ENCODE peak calls at places on chromosomes 5 and 9, in nine cellular contexts. I is gastrocnemius medialis, C is upper lobe of left lung, Z is stomach, G is GM12892, A is IMR-90, K is A549, V is erythroblast, O is sigmoid colon. J is an unnamed sample.

GRCh38 chr9:71985070-71985956 is 73.9 kb downstream of the C9orf85 start:
- DNase-seq in I (no peak), C (no peak), Z (no peak), G (no peak), A (peak; percentile 15), K (no peak), V (no peak), O (no peak), J (no peak)

GRCh38 chr5:177476531-177477233 is 3.2 kb upstream of the DBN1 start:
- DNase-seq in I (peak; percentile 71), C (no peak), Z (no peak), G (no peak), A (peak; percentile 68), K (no peak), V (no peak), O (peak; percentile 95), J (peak; percentile 72)

GRCh38 chr9:129834489-129835127 is 467 bp downstream of the C9orf78 start:
- DNase-seq in I (no peak), C (no peak), Z (no peak), G (no peak), A (no peak), K (peak; percentile 20), V (peak; percentile 54), O (no peak), J (no peak)

GRCh38 chr5:154966081-154966841 is 25.4 kb downstream of the MRPL22 start:
- DNase-seq in I (no peak), C (no peak), Z (no peak), G (no peak), A (no peak), K (no peak), V (no peak), O (no peak), J (no peak)

GRCh38 chr9:1216532-1216931 is 166.4 kb downstream of the DMRT2 start:
- DNase-seq in I (no peak), C (no peak), Z (no peak), G (no peak), A (peak; percentile 18), K (no peak), V (no peak), O (no peak), J (no peak)

GRCh38 chr5:99004960-99005359 is 76.2 kb upstream of the CHD1 start:
- DNase-seq in I (no peak), C (no peak), Z (no peak), G (no peak), A (no peak), K (no peak), V (no peak), O (no peak), J (no peak)

GRCh38 chr9:129775443-129775842 is 22.6 kb upstream of the PTGES start:
- DNase-seq in I (no peak), C (no peak), Z (no peak), G (no peak), A (no peak), K (no peak), V (no peak), O (no peak), J (no peak)

GRCh38 chr9:22203371-22204138 is 194.4 kb upstream of the CDKN2B start:
- DNase-seq in I (no peak), C (no peak), Z (no peak), G (no peak), A (peak; percentile 54), K (no peak), V (peak; percentile 21), O (no peak), J (no peak)

GRCh38 chr5:176658007-176658599 is 10.8 kb downstream of the TSPAN17 start:
- DNase-seq in I (peak; percentile 51), C (peak; percentile 71), Z (peak; percentile 72), G (peak; percentile 67), A (peak; percentile 62), K (peak; percentile 78), V (peak; percentile 66), O (peak; percentile 82), J (peak; percentile 92)

GRCh38 chr5:142839711-142840441 is 69.7 kb downstream of the ARHGAP26 start:
- DNase-seq in I (peak; percentile 69), C (peak; percentile 69), Z (no peak), G (no peak), A (peak; percentile 29), K (no peak), V (no peak), O (peak; percentile 92), J (peak; percentile 75)

GRCh38 chr5:62403411-62404250 is at the start of gene DIMT1:
- DNase-seq in I (peak; percentile 96), C (peak; percentile 99), Z (peak; percentile 96), G (peak; percentile 88), A (peak; percentile 97), K (peak; percentile 95), V (peak; percentile 97), O (peak; percentile 98), J (peak; percentile 97)
- TF ChIP-seq POLR2A in I (peak; percentile 85), C (no peak), Z (peak; percentile 47), G (peak; percentile 95), A (peak; percentile 89), K (peak; percentile 95), V (peak; percentile 96), O (peak; percentile 47), J (no peak)

DNA sequence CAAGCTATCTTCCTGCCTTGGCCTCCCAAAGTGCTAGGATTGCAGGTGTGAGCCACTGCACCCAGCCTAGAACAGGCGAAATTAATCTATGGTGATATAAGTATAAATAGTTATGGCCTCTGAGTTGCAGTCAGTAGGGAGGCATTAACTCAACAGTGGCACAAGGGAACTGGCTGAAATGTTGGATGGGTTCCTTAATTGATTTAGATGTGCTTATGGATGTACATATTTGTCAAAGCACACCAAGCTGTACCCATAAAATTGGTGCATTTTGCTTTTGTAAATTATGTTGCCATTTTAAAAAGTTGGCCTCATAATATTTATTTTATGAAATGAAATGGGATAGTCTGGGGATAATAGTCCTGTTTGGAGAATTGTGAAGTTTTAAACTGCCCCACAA is 36.8 kb upstream of the GLIPR2 start:
- DNase-seq in I (no peak), C (no peak), Z (no peak), G (no peak), A (no peak), K (no peak), V (no peak), O (no peak), J (no peak)
- TF ChIP-seq POLR2A in I (no peak), C (no peak), Z (no peak), G (no peak), A (no peak), K (no peak), V (no peak), O (no peak), J (no peak)

GRCh38 chr5:181064987-181065386 is 24.9 kb downstream of the BTNL9 start:
- DNase-seq in I (no peak), C (no peak), Z (no peak), G (no peak), A (no peak), K (no peak), V (no peak), O (no peak), J (no peak)

GRCh38 chr5:181071257-181071656 is 31.2 kb downstream of the BTNL9 start:
- DNase-seq in I (no peak), C (no peak), Z (no peak), G (no peak), A (no peak), K (no peak), V (no peak), O (no peak), J (no peak)

GRCh38 chr5:181070523-181070922 is 30.5 kb downstream of the BTNL9 start:
- DNase-seq in I (no peak), C (no peak), Z (no peak), G (no peak), A (no peak), K (no peak), V (no peak), O (no peak), J (no peak)

DNA sequence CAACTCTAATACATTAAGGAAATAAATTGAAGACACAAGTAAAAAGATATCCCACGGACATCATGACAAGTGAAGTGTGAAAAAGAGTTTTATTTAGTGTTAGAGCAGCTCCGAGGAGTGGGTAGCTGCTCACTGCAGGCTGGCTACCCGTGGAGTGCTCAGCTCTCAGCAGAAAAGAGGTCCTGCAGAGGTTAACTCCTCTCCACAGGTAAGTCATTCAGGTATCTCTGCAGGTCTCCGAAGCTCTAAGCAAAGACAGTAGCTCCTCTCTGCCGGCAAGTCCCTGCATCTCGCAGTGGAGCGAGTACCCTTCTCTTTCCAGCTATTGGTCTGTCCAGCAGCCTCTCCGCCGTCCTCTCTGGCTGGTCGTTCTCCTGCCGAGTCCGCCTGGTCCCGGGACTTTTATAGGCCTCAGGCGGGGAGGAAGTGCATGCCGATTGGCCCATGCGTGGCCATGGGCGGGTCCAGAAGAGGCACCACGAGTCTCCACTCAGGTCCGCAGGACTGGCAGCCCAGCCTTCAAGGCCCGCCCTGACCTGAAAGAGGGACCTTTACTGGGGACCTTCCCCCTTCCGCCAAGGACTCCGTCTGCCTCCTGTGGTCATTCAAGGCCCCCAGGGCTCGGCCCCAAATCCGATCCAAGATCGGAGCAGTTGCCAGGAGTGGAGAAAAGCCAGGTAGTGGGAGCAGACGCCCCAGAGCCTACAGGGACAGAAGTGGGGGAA is 29.9 kb downstream of the BTNL9 start:
- DNase-seq in I (no peak), C (no peak), Z (no peak), G (no peak), A (no peak), K (no peak), V (no peak), O (no peak), J (no peak)
- TF ChIP-seq POLR2A in I (no peak), C (no peak), Z (no peak), G (no peak), A (no peak), K (no peak), V (no peak), O (no peak), J (no peak)

GRCh38 chr5:422323-423232 is 20.4 kb upstream of the EXOC3 start:
- DNase-seq in I (no peak), C (no peak), Z (no peak), G (no peak), A (no peak), K (no peak), V (no peak), O (peak; percentile 50), J (peak; percentile 80)

GRCh38 chr5:419970-420369 is 23.0 kb upstream of the EXOC3 start:
- DNase-seq in I (no peak), C (no peak), Z (no peak), G (no peak), A (no peak), K (no peak), V (no peak), O (peak; percentile 8), J (no peak)

GRCh38 chr5:421901-422300 is 21.1 kb upstream of the EXOC3 start:
- DNase-seq in I (no peak), C (no peak), Z (no peak), G (no peak), A (no peak), K (no peak), V (no peak), O (peak; percentile 54), J (peak; percentile 71)

GRCh38 chr5:420632-421286 is 22.2 kb upstream of the EXOC3 start:
- DNase-seq in I (no peak), C (no peak), Z (no peak), G (no peak), A (no peak), K (no peak), V (no peak), O (peak; percentile 61), J (no peak)

DNA sequence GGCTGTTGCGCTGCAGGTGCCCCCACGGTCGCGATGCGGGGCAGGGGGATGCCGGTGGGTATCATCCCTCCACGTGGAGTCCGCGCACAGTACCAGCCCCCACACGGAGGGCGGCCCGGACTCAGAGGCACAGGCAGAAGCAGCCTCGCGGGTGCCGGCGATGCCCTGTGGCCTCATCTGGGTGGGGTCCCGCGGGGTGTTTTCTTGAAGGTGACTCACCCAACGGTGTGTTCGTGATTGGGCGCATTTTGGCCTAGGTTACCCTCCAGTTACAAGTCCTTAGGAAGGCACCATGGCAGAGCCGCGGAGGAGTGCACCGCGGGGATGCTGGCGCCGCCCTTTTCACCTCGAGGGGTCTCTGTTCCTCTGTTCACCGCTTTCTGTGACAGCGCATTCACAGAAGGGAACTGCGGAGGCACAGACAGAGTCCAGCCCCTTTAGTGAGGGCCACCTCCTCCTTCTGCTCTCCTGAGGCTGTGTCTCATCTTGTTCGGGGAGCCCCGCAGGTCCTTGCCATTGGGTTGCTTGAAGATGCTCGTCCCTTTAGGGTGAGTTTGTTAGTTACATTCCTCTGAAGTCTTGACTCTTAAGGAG is 21.6 kb upstream of the EXOC3 start:
- DNase-seq in I (no peak), C (no peak), Z (no peak), G (no peak), A (no peak), K (no peak), V (no peak), O (peak; percentile 50), J (peak; percentile 70)
- TF ChIP-seq POLR2A in I (no peak), C (no peak), Z (no peak), G (no peak), A (no peak), K (no peak), V (no peak), O (no peak), J (no peak)

J was measured in lower leg skin.